ENCODE peak calls at places on chromosomes 2 and 18, in five cellular contexts. One of them, this sample, is unnamed. For H3K4me1, the result is how much of the 10 kb centered on the place peaks cover.

GRCh38 chr2:203360833-203361430 is 32.7 kb downstream of the ABI2 start:
- DNase-seq in NT2/D1: no peak
- DNase-seq in cardiac muscle cell: peak
- DNase-seq in HCT116: no peak
- DNase-seq in neuronal stem cell: no peak
- DNase-seq in this sample: no peak

GRCh38 chr2:130807659-130808385 is 28.9 kb upstream of the ARHGEF4 start:
- DNase-seq in HCT116: no peak
- DNase-seq in cardiac muscle cell: no peak
- DNase-seq in neuronal stem cell: no peak
- DNase-seq in NT2/D1: no peak
- DNase-seq in this sample: no peak

GRCh38 chr2:75765798-75766197 is 55.1 kb upstream of the GCFC2 start:
- DNase-seq in NT2/D1: no peak
- DNase-seq in neuronal stem cell: no peak
- DNase-seq in cardiac muscle cell: no peak
- DNase-seq in HCT116: no peak
- DNase-seq in this sample: peak

GRCh38 chr2:64837116-64837704 is 152.0 kb upstream of the SLC1A4 start:
- DNase-seq in NT2/D1: no peak
- DNase-seq in neuronal stem cell: no peak
- DNase-seq in cardiac muscle cell: no peak
- DNase-seq in HCT116: peak
- DNase-seq in this sample: no peak

GRCh38 chr2:143787674-143788073 is 658.5 kb downstream of the ARHGAP15 start:
- DNase-seq in NT2/D1: no peak
- DNase-seq in cardiac muscle cell: no peak
- DNase-seq in HCT116: no peak
- DNase-seq in neuronal stem cell: no peak
- DNase-seq in this sample: no peak

GRCh38 chr18:13444430-13445240 is 226.1 kb downstream of the LDLRAD4 start:
- DNase-seq in neuronal stem cell: no peak
- DNase-seq in NT2/D1: no peak
- DNase-seq in HCT116: no peak
- DNase-seq in cardiac muscle cell: no peak
- DNase-seq in this sample: no peak

GRCh38 chr2:236657801-236658200 is 88.2 kb downstream of the ACKR3 start:
- DNase-seq in HCT116: no peak
- DNase-seq in neuronal stem cell: no peak
- DNase-seq in cardiac muscle cell: no peak
- DNase-seq in NT2/D1: no peak
- DNase-seq in this sample: no peak

GRCh38 chr2:225479386-225479785 is 79.9 kb downstream of the NYAP2 start:
- DNase-seq in NT2/D1: no peak
- DNase-seq in HCT116: no peak
- DNase-seq in neuronal stem cell: no peak
- DNase-seq in cardiac muscle cell: no peak
- DNase-seq in this sample: no peak

GRCh38 chr2:55232863-55233657 is 572 bp downstream of the RPS27A start:
- DNase-seq in HCT116: no peak
- DNase-seq in neuronal stem cell: no peak
- DNase-seq in cardiac muscle cell: peak
- DNase-seq in NT2/D1: no peak
- DNase-seq in this sample: peak

GRCh38 chr2:163664610-163665009 is 71.2 kb downstream of the FIGN start:
- DNase-seq in cardiac muscle cell: no peak
- DNase-seq in HCT116: no peak
- DNase-seq in NT2/D1: no peak
- DNase-seq in neuronal stem cell: no peak
- DNase-seq in this sample: no peak

GRCh38 chr2:55419236-55419513 is 481 bp downstream of the CCDC88A start:
- DNase-seq in NT2/D1: peak
- DNase-seq in cardiac muscle cell: no peak
- DNase-seq in neuronal stem cell: no peak
- DNase-seq in HCT116: no peak
- DNase-seq in this sample: no peak

GRCh38 chr2:67002618-67003371 is 394.3 kb upstream of the ETAA1 start:
- DNase-seq in HCT116: no peak
- DNase-seq in cardiac muscle cell: no peak
- DNase-seq in NT2/D1: no peak
- DNase-seq in neuronal stem cell: no peak
- DNase-seq in this sample: no peak

GRCh38 chr2:200365209-200365608 is 58.7 kb downstream of the SPATS2L start:
- DNase-seq in cardiac muscle cell: no peak
- DNase-seq in HCT116: no peak
- DNase-seq in neuronal stem cell: no peak
- DNase-seq in NT2/D1: no peak
- DNase-seq in this sample: no peak

GRCh38 chr2:158745067-158745865 is 49.9 kb upstream of the DAPL1 start:
- DNase-seq in neuronal stem cell: peak
- DNase-seq in cardiac muscle cell: peak
- DNase-seq in HCT116: peak
- DNase-seq in NT2/D1: peak
- DNase-seq in this sample: no peak

GRCh38 chr18:6601241-6601640 is 128.3 kb upstream of the ARHGAP28 start:
- DNase-seq in HCT116: no peak
- DNase-seq in NT2/D1: no peak
- DNase-seq in neuronal stem cell: no peak
- DNase-seq in cardiac muscle cell: no peak
- DNase-seq in this sample: no peak

GRCh38 chr2:234454433-234454832 is 42.4 kb downstream of the ARL4C start:
- DNase-seq in cardiac muscle cell: no peak
- DNase-seq in NT2/D1: no peak
- DNase-seq in HCT116: no peak
- DNase-seq in neuronal stem cell: no peak
- DNase-seq in this sample: no peak

GRCh38 chr2:52658598-52658997 is 1109.0 kb upstream of the CHAC2 start:
- DNase-seq in neuronal stem cell: no peak
- DNase-seq in HCT116: peak
- DNase-seq in NT2/D1: no peak
- DNase-seq in cardiac muscle cell: no peak
- DNase-seq in this sample: no peak

GRCh38 chr2:60839126-60839813 is 42.1 kb upstream of the REL start:
- DNase-seq in cardiac muscle cell: no peak
- DNase-seq in neuronal stem cell: no peak
- DNase-seq in HCT116: no peak
- DNase-seq in NT2/D1: peak
- DNase-seq in this sample: peak

GRCh38 chr2:170434900-170435640 is 257.1 kb downstream of the MYO3B start:
- DNase-seq in NT2/D1: no peak
- DNase-seq in neuronal stem cell: no peak
- DNase-seq in cardiac muscle cell: no peak
- DNase-seq in HCT116: no peak
- DNase-seq in this sample: no peak

GRCh38 chr2:151525872-151526271 is 116.2 kb downstream of the RIF1 start:
- DNase-seq in cardiac muscle cell: no peak
- DNase-seq in NT2/D1: no peak
- DNase-seq in HCT116: no peak
- DNase-seq in neuronal stem cell: no peak
- DNase-seq in this sample: no peak

GRCh38 chr2:169361706-169362345 is 508 bp downstream of the LRP2 start:
- DNase-seq in cardiac muscle cell: peak
- DNase-seq in neuronal stem cell: peak
- DNase-seq in HCT116: no peak
- DNase-seq in NT2/D1: no peak
- DNase-seq in this sample: no peak

GRCh38 chr18:42644729-42645131 is 470.8 kb downstream of the RIT2 start:
- DNase-seq in neuronal stem cell: no peak
- DNase-seq in HCT116: no peak
- DNase-seq in cardiac muscle cell: no peak
- DNase-seq in NT2/D1: no peak
- DNase-seq in this sample: no peak

GRCh38 chr18:47143153-47143552 is 7.1 kb downstream of the HDHD2 start:
- DNase-seq in HCT116: no peak
- DNase-seq in NT2/D1: no peak
- DNase-seq in cardiac muscle cell: no peak
- DNase-seq in neuronal stem cell: no peak
- DNase-seq in this sample: no peak

GRCh38 chr2:8797682-8798081 is 39.7 kb downstream of the KIDINS220 start:
- DNase-seq in NT2/D1: no peak
- DNase-seq in neuronal stem cell: no peak
- DNase-seq in cardiac muscle cell: no peak
- DNase-seq in HCT116: no peak
- DNase-seq in this sample: no peak

GRCh38 chr2:177169810-177170514 is 42.6 kb upstream of the HNRNPA3 start:
- DNase-seq in HCT116: no peak
- DNase-seq in NT2/D1: no peak
- DNase-seq in neuronal stem cell: no peak
- DNase-seq in cardiac muscle cell: no peak
- DNase-seq in this sample: no peak

GRCh38 chr2:86413296-86414085 is 27.7 kb upstream of the KDM3A start:
- DNase-seq in cardiac muscle cell: no peak
- DNase-seq in neuronal stem cell: no peak
- DNase-seq in HCT116: no peak
- DNase-seq in NT2/D1: no peak
- DNase-seq in this sample: no peak

GRCh38 chr2:207750315-207750714 is 19.4 kb downstream of the FZD5 start:
- DNase-seq in NT2/D1: no peak
- DNase-seq in cardiac muscle cell: no peak
- DNase-seq in neuronal stem cell: no peak
- DNase-seq in HCT116: no peak
- DNase-seq in this sample: no peak

GRCh38 chr18:74896390-74896991 is 298.8 kb downstream of the ZNF407 start:
- DNase-seq in cardiac muscle cell: peak
- DNase-seq in neuronal stem cell: no peak
- DNase-seq in HCT116: peak
- DNase-seq in NT2/D1: peak
- DNase-seq in this sample: no peak

GRCh38 chr18:54147439-54147838 is 77.0 kb downstream of the MBD2 start:
- DNase-seq in NT2/D1: no peak
- DNase-seq in HCT116: no peak
- DNase-seq in cardiac muscle cell: no peak
- DNase-seq in neuronal stem cell: no peak
- DNase-seq in this sample: no peak

GRCh38 chr2:216328347-216328746 is 43.9 kb downstream of the MARCHF4 start:
- DNase-seq in cardiac muscle cell: no peak
- DNase-seq in NT2/D1: no peak
- DNase-seq in neuronal stem cell: no peak
- DNase-seq in HCT116: no peak
- DNase-seq in this sample: no peak

GRCh38 chr2:196172976-196173375 is 1.6 kb upstream of the STK17B start:
- DNase-seq in neuronal stem cell: no peak
- DNase-seq in cardiac muscle cell: no peak
- DNase-seq in HCT116: no peak
- DNase-seq in NT2/D1: no peak
- DNase-seq in this sample: no peak
- H3K4me1 ChIP-seq in neuronal stem cell: under half
- H3K4me1 ChIP-seq in cardiac muscle cell: under half
- H3K4me1 ChIP-seq in HCT116: under half
- H3K4me1 ChIP-seq in NT2/D1: under half
- H3K4me1 ChIP-seq in this sample: under half

DNA sequence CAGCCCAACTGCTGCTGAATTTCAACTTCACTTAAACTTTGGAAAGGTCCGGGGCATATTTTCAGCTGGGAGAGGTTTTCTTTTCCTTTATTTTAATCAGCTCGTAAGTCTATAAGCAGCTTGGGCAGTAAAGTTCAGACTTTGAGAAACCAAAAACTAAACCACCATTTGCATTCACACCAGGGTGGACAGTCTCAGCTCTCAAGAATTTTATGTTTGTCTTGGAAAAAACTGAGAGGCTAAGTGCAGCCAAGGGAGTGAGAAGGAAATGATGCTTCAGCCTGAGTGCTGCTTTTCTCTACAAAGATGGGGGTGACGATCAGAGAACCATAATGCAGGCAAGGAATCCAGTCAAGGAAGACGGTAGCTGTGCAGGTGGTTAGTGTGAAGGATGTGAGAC is 30.2 kb downstream of the MCFD2 start:
- DNase-seq in NT2/D1: no peak
- DNase-seq in neuronal stem cell: no peak
- DNase-seq in HCT116: no peak
- DNase-seq in cardiac muscle cell: no peak
- DNase-seq in this sample: no peak
- H3K4me1 ChIP-seq in NT2/D1: under half
- H3K4me1 ChIP-seq in neuronal stem cell: under half
- H3K4me1 ChIP-seq in HCT116: under half
- H3K4me1 ChIP-seq in cardiac muscle cell: under half
- H3K4me1 ChIP-seq in this sample: under half

GRCh38 chr2:69138247-69138754 is 125.3 kb downstream of the ANTXR1 start:
- DNase-seq in cardiac muscle cell: no peak
- DNase-seq in HCT116: peak
- DNase-seq in NT2/D1: no peak
- DNase-seq in neuronal stem cell: no peak
- DNase-seq in this sample: no peak

GRCh38 chr2:69141081-69141480 is 128.1 kb downstream of the ANTXR1 start:
- DNase-seq in NT2/D1: no peak
- DNase-seq in cardiac muscle cell: no peak
- DNase-seq in HCT116: no peak
- DNase-seq in neuronal stem cell: no peak
- DNase-seq in this sample: peak

GRCh38 chr2:69143726-69144360 is 130.9 kb downstream of the ANTXR1 start:
- DNase-seq in cardiac muscle cell: no peak
- DNase-seq in neuronal stem cell: no peak
- DNase-seq in NT2/D1: no peak
- DNase-seq in HCT116: no peak
- DNase-seq in this sample: no peak

GRCh38 chr2:69138793-69139510 is 126.0 kb downstream of the ANTXR1 start:
- DNase-seq in NT2/D1: no peak
- DNase-seq in neuronal stem cell: no peak
- DNase-seq in cardiac muscle cell: no peak
- DNase-seq in HCT116: peak
- DNase-seq in this sample: no peak

DNA sequence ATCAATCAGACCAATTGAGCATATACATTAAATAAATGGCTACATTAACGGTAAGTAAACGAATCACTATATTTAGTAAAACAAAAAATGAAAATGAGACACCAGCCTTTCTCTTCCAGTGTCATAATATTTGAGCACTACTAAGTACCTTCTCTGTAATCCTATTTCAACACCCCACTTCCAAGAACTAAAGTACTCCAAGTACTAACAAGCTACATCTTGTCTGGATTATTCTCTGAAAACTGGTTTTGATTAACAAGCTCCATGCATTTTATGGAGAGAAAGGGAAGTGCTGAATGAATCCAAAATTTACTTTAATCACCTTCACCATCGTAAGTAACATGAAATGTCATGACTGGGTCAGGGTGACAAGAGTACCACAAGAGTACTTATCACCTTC is 126.8 kb downstream of the ANTXR1 start:
- DNase-seq in neuronal stem cell: no peak
- DNase-seq in HCT116: no peak
- DNase-seq in NT2/D1: no peak
- DNase-seq in cardiac muscle cell: no peak
- DNase-seq in this sample: no peak
- H3K4me1 ChIP-seq in neuronal stem cell: under half
- H3K4me1 ChIP-seq in HCT116: under half
- H3K4me1 ChIP-seq in NT2/D1: under half
- H3K4me1 ChIP-seq in cardiac muscle cell: under half
- H3K4me1 ChIP-seq in this sample: under half

DNA sequence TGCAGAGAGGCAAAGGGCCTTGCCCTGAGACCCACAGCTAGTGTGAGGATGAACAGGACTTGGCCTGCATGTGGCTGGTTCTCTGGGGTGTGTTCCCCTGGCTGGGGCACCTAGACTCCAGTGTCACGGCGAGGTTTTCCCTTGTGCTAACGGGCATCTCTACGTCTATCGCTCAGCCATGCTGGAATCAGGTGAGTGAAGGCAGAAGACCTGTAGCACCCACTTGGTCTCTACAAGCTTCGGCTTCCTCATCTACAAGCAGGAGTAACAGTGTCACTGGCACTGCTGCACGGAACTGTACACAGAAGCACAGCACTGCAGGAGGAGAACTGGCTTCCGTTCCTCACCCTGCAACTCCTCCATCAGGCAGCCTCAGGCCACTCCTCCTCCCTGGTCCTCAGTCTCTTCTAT is 30.6 kb downstream of the HS1BP3 start:
- DNase-seq in HCT116: no peak
- DNase-seq in neuronal stem cell: no peak
- DNase-seq in cardiac muscle cell: no peak
- DNase-seq in NT2/D1: no peak
- DNase-seq in this sample: no peak
- H3K4me1 ChIP-seq in HCT116: under half
- H3K4me1 ChIP-seq in neuronal stem cell: under half
- H3K4me1 ChIP-seq in cardiac muscle cell: under half
- H3K4me1 ChIP-seq in NT2/D1: under half
- H3K4me1 ChIP-seq in this sample: under half

This sample was measured in Peyer's patch.